ENCODE peak calls at places on chromosomes 11 and 22, in seven cellular contexts. W, L, H, C, N, T and K are unnamed samples.

GRCh38 chr22:31537019-31537535 is 40.7 kb downstream of the SFI1 start:
- DNase-seq in W (no peak), L (no peak), H (peak), C (no peak), N (no peak), T (peak), K (no peak)

GRCh38 chr22:31814942-31815341 is 61.1 kb downstream of the DEPDC5 start:
- DNase-seq in W (no peak), L (no peak), H (no peak), C (no peak), N (no peak), T (no peak), K (no peak)

GRCh38 chr22:30506507-30506968 is 1.0 kb upstream of the SEC14L4 start:
- DNase-seq in W (peak), L (no peak), H (peak), C (no peak), N (no peak), T (no peak), K (no peak)

GRCh38 chr11:48049036-48049435 is 68.7 kb downstream of the PTPRJ start:
- DNase-seq in W (no peak), L (no peak), H (no peak), C (no peak), N (no peak), T (no peak), K (no peak)

GRCh38 chr11:78802058-78802633 is 227.5 kb upstream of the NARS2 start:
- DNase-seq in W (no peak), L (no peak), H (no peak), C (no peak), N (no peak), T (no peak), K (peak)

GRCh38 chr11:102843474-102843873 is at the start of gene MMP3:
- DNase-seq in W (no peak), L (no peak), H (no peak), C (no peak), N (no peak), T (no peak), K (no peak)

GRCh38 chr11:86301742-86302091 is 323 bp upstream of the HIKESHI start:
- DNase-seq in W (no peak), L (no peak), H (no peak), C (no peak), N (no peak), T (no peak), K (no peak)

GRCh38 chr22:17990167-17990566 is 34.2 kb downstream of the MICAL3 start:
- DNase-seq in W (no peak), L (no peak), H (no peak), C (no peak), N (no peak), T (no peak), K (no peak)

GRCh38 chr11:68471360-68472340 is 11.1 kb downstream of the PPP6R3 start:
- DNase-seq in W (no peak), L (no peak), H (no peak), C (no peak), N (no peak), T (peak), K (no peak)
- TF ChIP-seq JUND in W (no peak), L (no peak), H (no peak), C (no peak), N (no peak), T (no peak), K (no peak)

GRCh38 chr22:23068096-23068831 is 2.1 kb upstream of the GNAZ start:
- DNase-seq in W (no peak), L (no peak), H (no peak), C (no peak), N (no peak), T (no peak), K (no peak)
- TF ChIP-seq JUND in W (no peak), L (no peak), H (no peak), C (no peak), N (no peak), T (no peak), K (no peak)

DNA sequence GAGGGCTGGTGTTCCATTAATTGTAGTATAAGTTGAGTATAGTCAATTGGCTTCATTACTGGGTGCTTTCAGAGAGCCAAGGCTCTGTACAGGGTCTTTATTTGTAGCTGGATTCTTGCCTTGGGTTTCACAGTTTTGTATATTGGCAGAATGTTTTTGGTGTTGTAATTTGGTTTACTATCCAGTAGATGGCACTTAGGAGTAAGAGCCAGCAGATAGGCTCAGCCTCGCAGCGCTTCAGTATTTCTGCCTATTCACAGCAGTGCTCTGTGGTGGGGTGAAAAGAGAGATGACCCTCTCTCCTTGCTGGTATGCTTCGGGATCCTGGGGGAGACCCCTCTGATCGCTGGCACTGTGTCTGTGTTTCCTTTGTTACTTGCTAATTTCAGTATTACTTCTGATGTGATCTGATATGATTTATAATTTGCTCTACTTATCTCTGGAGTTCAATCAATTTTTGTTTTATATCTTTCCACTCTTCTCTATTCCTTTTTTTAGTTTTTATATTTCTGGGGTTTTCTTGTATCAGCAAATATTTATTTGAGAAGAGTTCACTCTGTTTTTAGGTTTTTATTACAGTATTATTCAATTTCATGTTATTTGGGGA is 52.2 kb downstream of the ANO5 start:
- DNase-seq in W (peak), L (peak), H (peak), C (peak), N (peak), T (no peak), K (peak)
- TF ChIP-seq JUND in W (no peak), L (no peak), H (no peak), C (no peak), N (no peak), T (no peak), K (no peak)

GRCh38 chr11:2893021-2893528 is 7.5 kb upstream of the CDKN1C start:
- DNase-seq in W (no peak), L (no peak), H (no peak), C (no peak), N (no peak), T (no peak), K (no peak)
- TF ChIP-seq JUND in W (no peak), L (no peak), H (no peak), C (no peak), N (no peak), T (no peak), K (no peak)

GRCh38 chr11:1289211-1289935 is 20.1 kb downstream of the TOLLIP start:
- DNase-seq in W (no peak), L (no peak), H (no peak), C (no peak), N (no peak), T (no peak), K (no peak)

GRCh38 chr11:1285876-1286275 is 23.6 kb downstream of the TOLLIP start:
- DNase-seq in W (no peak), L (no peak), H (no peak), C (no peak), N (no peak), T (no peak), K (no peak)

GRCh38 chr11:1290052-1291040 is 19.1 kb downstream of the TOLLIP start:
- DNase-seq in W (no peak), L (no peak), H (no peak), C (no peak), N (no peak), T (no peak), K (no peak)

GRCh38 chr11:1288426-1289151 is 20.8 kb downstream of the TOLLIP start:
- DNase-seq in W (no peak), L (no peak), H (no peak), C (no peak), N (no peak), T (no peak), K (no peak)

GRCh38 chr11:1287928-1288327 is 21.5 kb downstream of the TOLLIP start:
- DNase-seq in W (no peak), L (no peak), H (no peak), C (no peak), N (no peak), T (no peak), K (no peak)
- TF ChIP-seq JUND in W (no peak), L (no peak), H (no peak), C (no peak), N (no peak), T (no peak), K (no peak)

DNA sequence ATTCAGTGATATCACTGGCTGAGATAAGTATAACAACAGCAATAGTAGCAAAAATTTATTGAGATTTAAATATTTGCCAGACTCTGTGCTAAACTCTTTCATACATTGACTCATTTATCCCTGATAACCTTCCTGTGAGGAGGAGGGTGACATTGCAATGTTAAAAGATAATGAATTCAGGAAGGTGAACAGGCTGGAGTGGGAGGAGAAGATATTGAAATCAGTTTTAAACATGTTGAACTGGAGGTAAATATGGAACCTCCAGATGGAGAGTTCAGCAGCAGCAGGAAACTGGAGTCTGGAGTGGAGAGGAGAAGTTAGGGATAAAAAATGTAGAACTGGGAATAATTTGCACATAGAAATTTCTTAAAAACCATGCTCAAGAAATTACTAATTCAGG is 142.0 kb upstream of the FAT3 start:
- DNase-seq in W (no peak), L (no peak), H (peak), C (no peak), N (no peak), T (no peak), K (no peak)
- TF ChIP-seq JUND in W (no peak), L (no peak), H (no peak), C (no peak), N (no peak), T (no peak), K (no peak)